ENCODE peak calls at places on chromosomes 12 and 14, in four cellular contexts. B is body of pancreas, Q is psoas muscle, Y is A549. U is an unnamed sample.

GRCh38 chr14:59359451-59360124 is 105.6 kb downstream of the GPR135 start:
- DNase-seq in B (no peak), Q (no peak), Y (no peak), U (no peak)

GRCh38 chr14:63543826-63544320 is 696 bp upstream of the PPP2R5E start:
- DNase-seq in B (no peak), Q (no peak), Y (no peak), U (no peak)

GRCh38 chr12:58750484-58750883 is 169.8 kb downstream of the LRIG3 start:
- DNase-seq in B (no peak), Q (no peak), Y (peak; percentile 67), U (no peak)

GRCh38 chr14:64388533-64389243 is 535 bp downstream of the MTHFD1 start:
- DNase-seq in B (no peak), Q (no peak), Y (no peak), U (peak; percentile 28)

GRCh38 chr12:93778306-93778705 is 101.1 kb downstream of the CRADD start:
- DNase-seq in B (peak; percentile 22), Q (peak; percentile 64), Y (no peak), U (no peak)

GRCh38 chr12:133130038-133130807 is at the start of the genes ZNF10 and ZNF891:
- DNase-seq in B (peak; percentile 98), Q (peak; percentile 98), Y (peak; percentile 99), U (peak; percentile 95)

GRCh38 chr12:90120627-90121026 is 412.0 kb upstream of the ATP2B1 start:
- DNase-seq in B (no peak), Q (no peak), Y (no peak), U (no peak)

GRCh38 chr14:23364164-23364571 is 804 bp downstream of the EFS start:
- DNase-seq in B (no peak), Q (no peak), Y (no peak), U (no peak)

GRCh38 chr14:71855399-71856036 is 76.7 kb upstream of the RGS6 start:
- DNase-seq in B (peak; percentile 51), Q (peak; percentile 68), Y (peak; percentile 64), U (peak; percentile 79)

GRCh38 chr12:120012067-120012621 is 23.1 kb downstream of the BICDL1 start:
- DNase-seq in B (no peak), Q (no peak), Y (peak; percentile 78), U (peak; percentile 18)

GRCh38 chr12:102543494-102543893 is 63.1 kb upstream of the IGF1 start:
- DNase-seq in B (no peak), Q (no peak), Y (no peak), U (no peak)

GRCh38 chr14:87255046-87255445 is 737.9 kb downstream of the GALC start:
- DNase-seq in B (no peak), Q (no peak), Y (no peak), U (no peak)

GRCh38 chr12:23771230-23771949 is 178.1 kb downstream of the SOX5 start:
- DNase-seq in B (no peak), Q (peak; percentile 63), Y (no peak), U (no peak)

GRCh38 chr14:56129092-56129491 is 10.9 kb downstream of the PELI2 start:
- DNase-seq in B (no peak), Q (no peak), Y (no peak), U (no peak)

GRCh38 chr14:76955575-76956252 is 72.8 kb downstream of the IRF2BPL start:
- DNase-seq in B (no peak), Q (peak; percentile 79), Y (peak; percentile 60), U (no peak)

GRCh38 chr14:50775357-50775756 is 55.6 kb downstream of the NIN start:
- DNase-seq in B (no peak), Q (no peak), Y (no peak), U (no peak)

GRCh38 chr12:13135336-13136178 is 32.1 kb upstream of the GSG1 start:
- DNase-seq in B (peak; percentile 58), Q (peak; percentile 69), Y (peak; percentile 33), U (no peak)
- TF ChIP-seq CTCF in B (no peak), Q (no peak), Y (no peak), U (no peak)

DNA sequence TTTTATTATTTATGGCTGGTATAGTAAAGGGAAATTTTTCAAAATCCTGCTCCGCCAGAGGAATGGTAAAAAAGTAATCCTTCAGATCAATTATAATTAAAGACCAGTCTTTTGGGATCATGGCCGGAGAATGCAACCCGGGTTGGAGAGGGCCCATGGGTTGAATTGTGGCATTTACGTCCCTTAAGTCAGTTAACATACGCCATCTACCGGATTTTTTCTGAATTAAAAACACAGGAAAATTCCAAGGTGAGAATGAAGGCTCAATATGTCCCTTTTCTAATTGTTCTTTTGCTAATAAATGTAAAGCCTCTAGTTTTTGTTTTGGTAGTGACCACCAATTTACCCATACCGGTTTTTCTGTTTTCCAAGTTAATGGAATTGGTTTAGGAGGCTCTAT is 602.8 kb downstream of the ALG10 start:
- DNase-seq in B (no peak), Q (no peak), Y (peak; percentile 42), U (no peak)
- TF ChIP-seq CTCF in B (no peak), Q (no peak), Y (peak; percentile 53), U (peak; percentile 17)

GRCh38 chr12:130482448-130482847 is 144.8 kb downstream of the PIWIL1 start:
- DNase-seq in B (no peak), Q (no peak), Y (peak; percentile 14), U (no peak)

GRCh38 chr12:130481392-130481879 is 143.7 kb downstream of the PIWIL1 start:
- DNase-seq in B (no peak), Q (no peak), Y (no peak), U (no peak)

GRCh38 chr12:130485291-130486145 is 147.8 kb downstream of the PIWIL1 start:
- DNase-seq in B (no peak), Q (no peak), Y (no peak), U (no peak)

GRCh38 chr12:130484221-130484620 is 146.5 kb downstream of the PIWIL1 start:
- DNase-seq in B (no peak), Q (no peak), Y (no peak), U (no peak)

DNA sequence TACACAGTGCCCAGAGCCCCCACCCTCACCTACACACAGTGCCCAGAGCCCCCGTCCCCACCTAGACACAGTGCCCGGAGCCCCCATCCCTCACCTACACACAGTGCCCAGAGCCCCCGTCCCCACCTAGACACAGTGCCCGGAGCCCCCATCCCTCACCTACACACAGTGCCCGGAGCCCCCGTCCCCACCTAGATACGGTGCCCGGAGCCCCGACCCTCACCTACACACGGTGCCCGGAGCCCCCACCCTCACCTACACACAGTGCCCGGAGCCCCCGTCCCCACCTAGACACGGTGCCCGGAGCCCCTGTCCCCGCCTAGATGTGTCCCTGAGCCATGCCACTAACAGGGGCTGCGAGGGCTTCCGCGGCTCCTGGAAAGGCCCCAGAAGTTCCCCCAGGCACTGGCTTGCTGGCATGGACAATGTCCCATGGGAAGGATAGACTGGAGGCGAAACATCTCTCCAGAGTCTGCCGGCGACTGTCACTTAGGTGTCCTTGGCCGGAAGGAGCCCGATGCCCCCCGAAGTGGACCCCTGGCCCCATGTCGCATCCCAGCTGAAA is 146.0 kb downstream of the PIWIL1 start:
- DNase-seq in B (no peak), Q (no peak), Y (no peak), U (no peak)
- TF ChIP-seq CTCF in B (no peak), Q (no peak), Y (no peak), U (no peak)

DNA sequence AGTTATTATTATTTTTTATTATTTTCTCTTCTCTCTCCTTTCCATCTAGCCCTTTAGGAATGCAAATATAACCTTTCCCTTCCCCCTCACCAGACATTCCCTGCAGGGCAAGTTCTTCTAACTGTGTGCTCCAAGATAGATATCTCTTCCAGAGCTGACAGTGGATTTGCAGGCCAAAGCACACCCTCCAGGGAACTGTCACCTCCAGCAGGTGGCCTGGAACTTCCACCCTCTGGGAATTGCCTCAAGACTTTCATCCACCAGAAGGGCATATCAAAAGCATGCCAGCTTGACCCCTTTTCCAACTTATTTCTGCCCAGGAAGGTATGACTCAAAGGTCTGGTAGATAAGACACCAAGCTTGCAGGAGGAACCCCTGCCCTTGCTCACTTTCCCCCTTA is 13.6 kb upstream of the KCNA5 start:
- DNase-seq in B (no peak), Q (no peak), Y (no peak), U (no peak)
- TF ChIP-seq CTCF in B (no peak), Q (no peak), Y (no peak), U (no peak)

GRCh38 chr12:48980953-48981756 is 3.0 kb downstream of the WNT1 start:
- DNase-seq in B (no peak), Q (peak; percentile 63), Y (peak; percentile 57), U (no peak)
- TF ChIP-seq CTCF in B (no peak), Q (no peak), Y (peak; percentile 38), U (no peak)

DNA sequence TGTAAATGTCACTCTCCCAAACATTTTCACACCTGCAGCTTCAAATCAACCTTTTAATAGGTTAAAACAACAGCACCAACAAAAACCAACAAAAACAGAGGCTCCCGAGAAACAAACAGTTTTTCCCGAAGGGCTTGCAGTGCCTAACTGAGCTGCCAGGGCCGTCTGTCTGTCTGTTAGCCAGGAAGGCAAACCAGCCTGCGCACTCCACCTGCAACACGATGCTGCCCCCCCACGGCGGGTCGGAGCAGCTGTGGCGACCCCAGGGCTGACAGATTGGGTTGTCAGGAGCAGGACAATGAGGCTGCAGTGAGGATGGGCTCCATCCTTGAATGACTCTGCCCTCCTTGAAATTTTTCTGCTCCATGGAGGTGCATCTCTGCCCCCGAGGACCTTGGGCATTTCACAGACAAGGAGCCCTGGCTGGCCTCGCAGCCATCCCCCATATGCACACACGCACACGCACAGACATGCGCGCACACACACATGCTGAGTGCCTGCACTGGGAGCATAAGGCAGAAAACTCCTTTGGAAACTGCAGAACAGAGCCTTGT is 2.6 kb downstream of the RTL1 start:
- DNase-seq in B (peak; percentile 44), Q (no peak), Y (peak; percentile 54), U (peak; percentile 84)
- TF ChIP-seq CTCF in B (peak; percentile 41), Q (peak; percentile 51), Y (peak; percentile 54), U (peak; percentile 48)

GRCh38 chr14:104509673-104510072 is 69.9 kb upstream of the C14orf180 start:
- DNase-seq in B (no peak), Q (no peak), Y (no peak), U (no peak)
- TF ChIP-seq CTCF in B (no peak), Q (no peak), Y (no peak), U (no peak)